ENCODE peak calls at places on chromosomes 4 and X, in eight cellular contexts. C is tibial artery; M is anterior cingulate cortex; A is T-helper 9 cell; R is GM12865; U is naive thymus-derived CD8-positive, alpha-beta T cell; O is stromal cell of bone marrow; X is neural crest cell. K is an unnamed sample.

GRCh38 chrX:88202149-88202548 is 544.9 kb upstream of the CPXCR1 start:
- DNase-seq in C (no peak), A (no peak), X (no peak), U (no peak), M (no peak), R (no peak), O (no peak), K (no peak)

GRCh38 chr4:15003891-15004700 is 1.8 kb downstream of the CPEB2 start:
- DNase-seq in X (peak; percentile 38), M (no peak), O (no peak), R (peak; percentile 63), U (peak; percentile 37), C (peak; percentile 44), A (peak; percentile 51), K (no peak)

GRCh38 chrX:54473993-54474859 is 21.8 kb downstream of the FGD1 start:
- DNase-seq in C (no peak), R (no peak), M (no peak), X (no peak), U (no peak), A (no peak), O (no peak), K (no peak)

GRCh38 chr4:128574706-128575105 is 234.8 kb upstream of the JADE1 start:
- DNase-seq in M (peak; percentile 36), A (peak; percentile 39), R (peak; percentile 89), U (no peak), C (peak; percentile 52), O (peak; percentile 41), X (peak; percentile 59), K (peak; percentile 81)

GRCh38 chr4:579543-580175 is 3.6 kb upstream of the TMEM271 start:
- DNase-seq in A (no peak), U (no peak), R (no peak), M (no peak), O (no peak), C (no peak), X (no peak), K (no peak)

GRCh38 chrX:151982217-151982616 is 7.7 kb upstream of the GABRE start:
- DNase-seq in O (peak; percentile 75), C (no peak), M (no peak), R (no peak), A (no peak), U (no peak), X (no peak), K (no peak)

GRCh38 chrX:132171478-132171877 is 43.7 kb upstream of the FRMD7 start:
- DNase-seq in R (peak; percentile 1), O (no peak), M (no peak), C (no peak), A (no peak), U (no peak), X (no peak), K (no peak)

GRCh38 chrX:149497626-149498025 is 7.5 kb downstream of the IDS start:
- DNase-seq in A (no peak), U (no peak), C (no peak), M (no peak), R (no peak), X (no peak), O (peak; percentile 33), K (no peak)

GRCh38 chr4:119034276-119035008 is 101.2 kb upstream of the MYOZ2 start:
- DNase-seq in M (no peak), X (no peak), C (no peak), U (no peak), O (no peak), R (no peak), A (no peak), K (no peak)

GRCh38 chr4:8285976-8286718 is 16.6 kb downstream of the HTRA3 start:
- DNase-seq in R (no peak), O (no peak), C (no peak), U (no peak), X (no peak), A (no peak), M (no peak), K (no peak)

GRCh38 chr4:73777612-73778011 is 37.2 kb downstream of the CXCL8 start:
- DNase-seq in O (peak; percentile 30), U (no peak), M (no peak), R (no peak), X (no peak), A (no peak), C (no peak), K (no peak)

GRCh38 chrX:41781500-41781899 is 57.5 kb downstream of the GPR82 start:
- DNase-seq in U (no peak), M (no peak), C (no peak), A (no peak), X (no peak), O (no peak), R (peak; percentile 58), K (no peak)

GRCh38 chrX:13645464-13646153 is 7.3 kb upstream of the TCEANC start:
- DNase-seq in A (no peak), C (no peak), O (no peak), U (no peak), X (no peak), M (no peak), R (no peak), K (no peak)

GRCh38 chr4:2290488-2290887 is 28.6 kb upstream of the MXD4 start:
- DNase-seq in R (no peak), U (no peak), C (no peak), X (no peak), O (no peak), A (no peak), M (no peak), K (no peak)

GRCh38 chr4:33060873-33061542 is 2340.8 kb downstream of the PCDH7 start:
- DNase-seq in A (no peak), R (peak; percentile 16), X (peak; percentile 56), C (no peak), M (peak; percentile 7), U (no peak), O (peak; percentile 9), K (peak; percentile 65)

GRCh38 chr4:82543131-82543530 is 18.7 kb downstream of the TMEM150C start:
- DNase-seq in R (no peak), O (no peak), X (no peak), A (no peak), M (no peak), U (no peak), C (no peak), K (no peak)

K was measured in H1.